ENCODE peak calls at places on chromosomes 6 and 20, in five cellular contexts. J is colonic mucosa, C is HCT116, P is neural progenitor cell, W is body of pancreas. D is an unnamed sample.

GRCh38 chr20:24747881-24748595 is 201.0 kb upstream of the CST7 start:
- DNase-seq in P (no peak), J (no peak), C (no peak), W (peak; percentile 61), D (no peak)

GRCh38 chr20:43914286-43914685 is 366 bp upstream of the TOX2 start:
- DNase-seq in J (no peak), P (no peak), C (no peak), W (no peak), D (no peak)

GRCh38 chr6:41531591-41532582 is 14.3 kb upstream of the FOXP4 start:
- DNase-seq in P (no peak), J (no peak), C (no peak), W (no peak), D (peak; percentile 59)

GRCh38 chr6:113976806-113977205 is 5.9 kb upstream of the HDAC2 start:
- DNase-seq in W (no peak), C (no peak), P (no peak), J (no peak), D (no peak)

GRCh38 chr6:142773859-142774258 is 171.1 kb downstream of the HIVEP2 start:
- DNase-seq in W (no peak), J (peak; percentile 62), C (no peak), P (no peak), D (no peak)

GRCh38 chr6:125670586-125670985 is 78.8 kb upstream of the HEY2 start:
- DNase-seq in J (no peak), C (no peak), W (no peak), P (peak; percentile 38), D (no peak)

GRCh38 chr20:63957690-63958441 is 1.6 kb upstream of the UCKL1 start:
- DNase-seq in W (no peak), J (peak; percentile 92), C (peak; percentile 67), P (peak; percentile 48), D (no peak)

GRCh38 chr6:6842301-6842700 is 253.8 kb downstream of the LY86 start:
- DNase-seq in C (no peak), W (no peak), P (no peak), J (no peak), D (no peak)

GRCh38 chr6:152959333-152959732 is 23.5 kb downstream of the FBXO5 start:
- DNase-seq in P (no peak), J (no peak), C (no peak), W (no peak), D (no peak)

GRCh38 chr20:18839507-18840247 is 26.1 kb downstream of the SCP2D1 start:
- DNase-seq in W (no peak), C (no peak), P (peak; percentile 34), J (no peak), D (no peak)

GRCh38 chr6:30163090-30163917 is at the start of gene TRIM15:
- DNase-seq in P (peak; percentile 13), J (peak; percentile 93), W (no peak), C (peak; percentile 73), D (no peak)

GRCh38 chr20:43243672-43244269 is 54.1 kb upstream of the PTPRT start:
- DNase-seq in C (no peak), J (no peak), P (peak; percentile 46), W (peak; percentile 40), D (no peak)

GRCh38 chr6:140858381-140858971 is 1274.2 kb upstream of the GJE1 start:
- DNase-seq in P (no peak), C (peak; percentile 46), J (no peak), W (no peak), D (no peak)

GRCh38 chr6:73803562-73804221 is 107.7 kb downstream of the CD109 start:
- DNase-seq in W (peak; percentile 43), J (peak; percentile 20), C (peak; percentile 32), P (peak; percentile 79), D (peak; percentile 34)

DNA sequence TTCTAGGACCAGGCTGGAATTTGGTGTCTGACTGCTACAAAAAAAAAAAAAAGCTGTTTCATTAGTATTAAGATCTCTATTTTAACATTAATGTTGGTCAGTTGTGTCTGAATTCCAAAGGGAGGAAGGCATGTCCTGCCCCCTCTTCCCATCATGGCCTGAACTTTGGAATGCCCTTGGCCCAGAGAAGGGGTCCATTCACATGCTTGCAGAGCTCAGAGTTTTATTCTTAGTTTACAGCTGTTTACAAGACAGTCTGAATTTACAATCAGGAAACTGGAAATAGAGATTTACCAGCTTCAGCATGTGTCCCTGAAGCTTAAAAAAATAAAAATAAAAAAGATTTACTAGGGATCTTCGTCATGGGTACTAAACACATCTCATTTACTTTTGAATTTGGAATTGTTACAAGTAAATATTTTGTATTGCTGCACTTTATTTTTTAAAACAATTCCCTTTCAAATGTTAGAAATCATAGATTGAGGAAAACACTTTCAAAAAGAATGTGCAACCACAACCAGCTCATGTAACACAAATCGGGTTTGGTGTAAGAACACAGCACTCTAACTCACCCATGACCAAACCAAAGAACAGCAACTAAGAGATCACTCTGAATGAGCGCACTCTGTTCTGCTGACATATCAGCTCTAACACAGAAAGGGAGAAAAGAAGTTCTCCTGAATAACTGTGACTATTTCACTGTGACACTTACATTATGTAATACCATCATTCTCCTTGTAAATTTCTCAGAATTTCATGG is 6.6 kb upstream of the SERPINB6 start:
- DNase-seq in J (peak; percentile 15), W (no peak), C (no peak), P (no peak), D (no peak)
- H3K27ac ChIP-seq in J (no peak overlapping the region), W (no peak overlapping the region), C (no peak overlapping the region), P (no peak overlapping the region), D (peak overlapping the region; percentile 9)

GRCh38 chr20:62772103-62772611 is 24.1 kb upstream of the MRGBP start:
- DNase-seq in W (no peak), J (no peak), C (no peak), P (no peak), D (no peak)
- H3K27ac ChIP-seq in W (peak overlapping the region; percentile 55), J (no peak overlapping the region), C (no peak overlapping the region), P (no peak overlapping the region), D (no peak overlapping the region)

DNA sequence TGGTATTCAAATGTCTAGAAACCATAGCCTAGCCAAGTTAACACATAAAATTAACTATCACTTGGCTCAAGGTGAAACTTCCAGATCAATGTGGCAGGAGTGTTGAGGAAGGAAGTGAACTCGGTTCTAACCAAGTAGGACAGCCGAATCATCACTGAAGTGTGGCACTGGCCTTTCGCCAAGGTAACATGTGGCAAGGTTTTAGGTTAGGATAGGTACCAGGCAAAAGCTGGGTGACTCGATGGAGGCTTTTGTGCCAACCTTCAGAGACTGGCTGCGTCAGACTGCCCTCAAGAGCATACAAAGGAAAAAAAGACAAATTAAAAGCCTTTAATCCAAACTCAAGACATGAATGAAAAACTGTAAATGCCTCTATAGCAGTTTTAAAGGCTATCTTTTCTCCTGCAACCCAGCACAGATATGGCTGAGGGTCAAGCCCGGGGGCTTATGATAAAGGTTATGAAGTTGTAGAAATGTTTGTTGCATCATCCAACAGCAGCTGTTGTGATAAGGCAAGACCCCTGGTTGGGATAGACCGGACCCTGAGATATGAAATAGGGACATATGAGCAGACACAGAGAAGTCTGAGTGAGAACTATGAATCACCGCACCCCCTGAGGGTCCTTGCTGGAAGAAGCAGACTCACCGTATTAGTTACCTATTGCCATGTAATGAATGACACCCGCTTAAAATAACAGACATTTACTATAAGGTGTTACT is 11.9 kb downstream of the PSMB9 start:
- DNase-seq in J (no peak), C (no peak), P (no peak), W (no peak), D (no peak)
- H3K27ac ChIP-seq in J (no peak overlapping the region), C (no peak overlapping the region), P (no peak overlapping the region), W (no peak overlapping the region), D (no peak overlapping the region)

DNA sequence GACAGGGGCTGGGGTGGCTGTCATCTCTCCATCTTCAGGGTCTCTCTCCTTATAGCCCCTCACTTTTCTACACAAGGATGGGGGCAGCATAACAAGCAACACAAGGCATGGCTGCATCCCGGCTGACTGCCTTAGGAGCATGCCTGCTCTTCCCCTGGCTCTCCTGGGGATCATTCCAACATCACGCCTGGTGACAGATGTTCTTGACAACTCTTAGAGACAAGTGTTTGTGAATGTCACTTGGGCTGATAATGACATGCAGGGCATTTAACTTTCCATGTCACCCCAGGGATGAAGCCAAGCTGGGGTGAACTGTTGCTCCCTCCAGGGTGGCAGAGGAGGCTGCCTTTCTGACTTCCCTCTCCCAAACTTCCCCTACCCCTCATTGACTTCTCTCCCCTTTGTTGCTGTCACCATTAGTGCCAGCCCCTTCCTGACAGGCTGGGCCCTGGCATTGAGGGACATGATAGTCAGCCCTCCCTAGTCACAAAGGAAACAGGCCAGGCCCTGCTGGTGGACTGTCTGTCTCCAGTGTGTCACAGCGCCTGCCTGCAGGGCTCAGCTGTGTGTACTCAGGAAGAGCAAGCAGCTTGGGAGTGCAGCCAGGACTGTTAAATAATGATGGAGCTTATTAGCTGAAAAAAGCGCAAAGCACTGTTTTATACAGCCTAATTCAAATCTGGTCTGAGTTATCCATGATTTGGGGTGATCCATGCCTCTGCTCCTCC is 161.8 kb downstream of the LRFN2 start:
- DNase-seq in P (no peak), W (peak; percentile 34), C (no peak), J (no peak), D (no peak)
- H3K27ac ChIP-seq in P (no peak overlapping the region), W (no peak overlapping the region), C (no peak overlapping the region), J (no peak overlapping the region), D (no peak overlapping the region)

GRCh38 chr20:40688129-40689099 is 622 bp downstream of the MAFB start:
- DNase-seq in W (no peak), J (no peak), C (no peak), P (peak; percentile 36), D (no peak)
- H3K27ac ChIP-seq in W (peak overlapping the region; percentile 85), J (peak overlapping the region; percentile 79), C (no peak overlapping the region), P (no peak overlapping the region), D (peak overlapping the region; percentile 93)

GRCh38 chr6:80357674-80358073 is 251.2 kb downstream of the BCKDHB start:
- DNase-seq in C (no peak), P (no peak), J (no peak), W (no peak), D (no peak)

GRCh38 chr6:80356545-80356944 is 250.1 kb downstream of the BCKDHB start:
- DNase-seq in C (no peak), P (no peak), W (no peak), J (no peak), D (no peak)

GRCh38 chr6:80356000-80356399 is 249.5 kb downstream of the BCKDHB start:
- DNase-seq in P (peak; percentile 68), J (no peak), W (no peak), C (no peak), D (no peak)
- H3K27ac ChIP-seq in P (peak overlapping the region; percentile 64), J (no peak overlapping the region), W (no peak overlapping the region), C (no peak overlapping the region), D (no peak overlapping the region)

GRCh38 chr6:117440558-117441525 is 15.1 kb upstream of the ROS1 start:
- DNase-seq in W (no peak), P (no peak), J (no peak), C (no peak), D (no peak)
- H3K27ac ChIP-seq in W (no peak overlapping the region), P (no peak overlapping the region), J (no peak overlapping the region), C (no peak overlapping the region), D (no peak overlapping the region)

DNA sequence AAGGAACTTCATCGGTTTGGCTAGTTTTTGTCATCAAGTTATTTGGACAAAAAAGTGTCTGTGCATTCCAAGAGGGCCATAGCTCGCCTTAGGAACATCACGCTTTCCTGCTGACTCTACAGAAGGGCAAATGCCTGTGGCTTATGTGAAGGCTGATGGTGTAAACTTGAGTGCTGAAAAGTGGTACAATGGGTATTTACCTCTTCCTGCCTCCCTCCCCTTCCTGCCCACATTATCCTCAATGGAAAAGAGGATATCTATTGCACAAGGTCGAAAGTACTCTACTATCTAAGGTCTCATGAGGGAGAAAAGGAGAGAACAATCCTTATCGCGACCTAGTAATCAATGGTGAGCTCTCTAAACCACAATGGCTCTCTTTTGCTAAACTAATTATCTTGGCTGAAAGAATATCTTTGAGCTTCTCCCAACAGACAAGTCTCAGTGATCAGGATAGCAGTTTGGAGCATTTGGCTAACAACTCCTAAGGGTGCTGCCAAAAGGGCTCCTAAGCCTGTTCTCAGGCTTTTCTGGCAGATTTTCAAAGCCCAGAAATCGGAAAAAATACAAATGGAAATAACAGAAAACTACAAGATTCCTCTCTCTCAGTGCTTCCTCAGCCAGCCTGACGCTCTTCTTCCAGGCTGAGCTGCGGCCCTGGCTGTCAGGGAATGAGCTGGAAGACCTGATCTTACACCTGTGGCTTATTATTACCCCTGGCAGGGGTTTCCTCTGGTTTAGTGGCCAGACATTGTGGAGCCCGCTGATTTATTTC is 42.6 kb upstream of the ENPP1 start:
- DNase-seq in J (no peak), W (no peak), C (no peak), P (peak; percentile 3), D (no peak)
- H3K27ac ChIP-seq in J (no peak overlapping the region), W (no peak overlapping the region), C (no peak overlapping the region), P (no peak overlapping the region), D (no peak overlapping the region)

D was measured in uterus.